ENCODE peak calls at places on chromosomes 5 and 9, in eight cellular contexts. One of them, this sample, is unnamed.

GRCh38 chr5:43649256-43649655 is 46.3 kb downstream of the NNT start:
- DNase-seq in memory B cell: no peak
- DNase-seq in T follicular helper cell: no peak
- DNase-seq in RCC 7860: no peak
- DNase-seq in occipital lobe: no peak
- DNase-seq in substantia nigra: no peak
- DNase-seq in glomerular endothelial cell: no peak
- DNase-seq in stimulated activated CD4-positive, alpha-beta T cell treated with anti-CD3 and anti-CD28 coated beads, TNF-alpha, amount 100 ng/mL, for 1 hour: no peak
- DNase-seq in this sample: no peak

GRCh38 chr9:69370430-69370829 is 45.4 kb downstream of the ENTREP1 start:
- DNase-seq in T follicular helper cell: no peak
- DNase-seq in stimulated activated CD4-positive, alpha-beta T cell treated with anti-CD3 and anti-CD28 coated beads, TNF-alpha, amount 100 ng/mL, for 1 hour: no peak
- DNase-seq in substantia nigra: no peak
- DNase-seq in memory B cell: no peak
- DNase-seq in RCC 7860: peak; percentile 36
- DNase-seq in glomerular endothelial cell: no peak
- DNase-seq in occipital lobe: no peak
- DNase-seq in this sample: no peak

GRCh38 chr5:84343171-84343570 is 41.5 kb downstream of the EDIL3 start:
- DNase-seq in T follicular helper cell: no peak
- DNase-seq in memory B cell: no peak
- DNase-seq in substantia nigra: no peak
- DNase-seq in glomerular endothelial cell: no peak
- DNase-seq in occipital lobe: no peak
- DNase-seq in RCC 7860: no peak
- DNase-seq in stimulated activated CD4-positive, alpha-beta T cell treated with anti-CD3 and anti-CD28 coated beads, TNF-alpha, amount 100 ng/mL, for 1 hour: no peak
- DNase-seq in this sample: no peak

GRCh38 chr5:143879646-143880045 is 67.7 kb downstream of the HMHB1 start:
- DNase-seq in RCC 7860: no peak
- DNase-seq in glomerular endothelial cell: no peak
- DNase-seq in memory B cell: no peak
- DNase-seq in stimulated activated CD4-positive, alpha-beta T cell treated with anti-CD3 and anti-CD28 coated beads, TNF-alpha, amount 100 ng/mL, for 1 hour: no peak
- DNase-seq in substantia nigra: no peak
- DNase-seq in T follicular helper cell: no peak
- DNase-seq in occipital lobe: no peak
- DNase-seq in this sample: no peak

GRCh38 chr5:88860501-88860900 is 22.5 kb downstream of the MEF2C start:
- DNase-seq in RCC 7860: no peak
- DNase-seq in stimulated activated CD4-positive, alpha-beta T cell treated with anti-CD3 and anti-CD28 coated beads, TNF-alpha, amount 100 ng/mL, for 1 hour: no peak
- DNase-seq in occipital lobe: no peak
- DNase-seq in T follicular helper cell: no peak
- DNase-seq in memory B cell: no peak
- DNase-seq in glomerular endothelial cell: no peak
- DNase-seq in substantia nigra: no peak
- DNase-seq in this sample: no peak

GRCh38 chr9:135561391-135562234 is at the start of gene PAEP:
- DNase-seq in occipital lobe: no peak
- DNase-seq in RCC 7860: no peak
- DNase-seq in memory B cell: no peak
- DNase-seq in substantia nigra: no peak
- DNase-seq in stimulated activated CD4-positive, alpha-beta T cell treated with anti-CD3 and anti-CD28 coated beads, TNF-alpha, amount 100 ng/mL, for 1 hour: no peak
- DNase-seq in glomerular endothelial cell: no peak
- DNase-seq in T follicular helper cell: no peak
- DNase-seq in this sample: no peak

GRCh38 chr5:136781464-136781863 is 416.1 kb upstream of the TRPC7 start:
- DNase-seq in stimulated activated CD4-positive, alpha-beta T cell treated with anti-CD3 and anti-CD28 coated beads, TNF-alpha, amount 100 ng/mL, for 1 hour: no peak
- DNase-seq in RCC 7860: no peak
- DNase-seq in memory B cell: no peak
- DNase-seq in occipital lobe: no peak
- DNase-seq in substantia nigra: no peak
- DNase-seq in T follicular helper cell: no peak
- DNase-seq in glomerular endothelial cell: no peak
- DNase-seq in this sample: no peak

GRCh38 chr9:33677506-33677809 is 117.9 kb upstream of the PRSS3 start:
- DNase-seq in glomerular endothelial cell: no peak
- DNase-seq in memory B cell: no peak
- DNase-seq in occipital lobe: no peak
- DNase-seq in T follicular helper cell: no peak
- DNase-seq in stimulated activated CD4-positive, alpha-beta T cell treated with anti-CD3 and anti-CD28 coated beads, TNF-alpha, amount 100 ng/mL, for 1 hour: no peak
- DNase-seq in substantia nigra: no peak
- DNase-seq in RCC 7860: no peak
- DNase-seq in this sample: no peak

GRCh38 chr5:147961208-147961749 is 54.9 kb upstream of the C5orf46 start:
- DNase-seq in substantia nigra: no peak
- DNase-seq in glomerular endothelial cell: no peak
- DNase-seq in T follicular helper cell: no peak
- DNase-seq in occipital lobe: no peak
- DNase-seq in memory B cell: no peak
- DNase-seq in stimulated activated CD4-positive, alpha-beta T cell treated with anti-CD3 and anti-CD28 coated beads, TNF-alpha, amount 100 ng/mL, for 1 hour: no peak
- DNase-seq in RCC 7860: no peak
- DNase-seq in this sample: no peak

GRCh38 chr5:131396882-131397281 is 133.0 kb downstream of the CDC42SE2 start:
- DNase-seq in occipital lobe: no peak
- DNase-seq in glomerular endothelial cell: no peak
- DNase-seq in T follicular helper cell: no peak
- DNase-seq in substantia nigra: no peak
- DNase-seq in memory B cell: no peak
- DNase-seq in RCC 7860: no peak
- DNase-seq in stimulated activated CD4-positive, alpha-beta T cell treated with anti-CD3 and anti-CD28 coated beads, TNF-alpha, amount 100 ng/mL, for 1 hour: no peak
- DNase-seq in this sample: no peak

GRCh38 chr5:38532165-38532669 is 24.2 kb downstream of the LIFR start:
- DNase-seq in T follicular helper cell: no peak
- DNase-seq in memory B cell: no peak
- DNase-seq in RCC 7860: no peak
- DNase-seq in substantia nigra: no peak
- DNase-seq in stimulated activated CD4-positive, alpha-beta T cell treated with anti-CD3 and anti-CD28 coated beads, TNF-alpha, amount 100 ng/mL, for 1 hour: no peak
- DNase-seq in glomerular endothelial cell: no peak
- DNase-seq in occipital lobe: no peak
- DNase-seq in this sample: no peak